ENCODE peak calls at places on chromosomes 12 and 14, in six cellular contexts. One of them, this sample, is unnamed. For H3K36me3 and H3K4me1, the result is how much of the 10 kb centered on the place peaks cover.

GRCh38 chr14:104390221-104390931 is 189.2 kb upstream of the C14orf180 start:
- DNase-seq in fibroblast of lung: no peak
- DNase-seq in NT2/D1: no peak
- DNase-seq in PC-3: no peak
- DNase-seq in colonic mucosa: peak
- DNase-seq in mesenchymal stem cell: no peak
- DNase-seq in this sample: no peak

GRCh38 chr12:19273482-19274330 is 144.2 kb downstream of the PLEKHA5 start:
- DNase-seq in NT2/D1: no peak
- DNase-seq in mesenchymal stem cell: peak
- DNase-seq in PC-3: peak
- DNase-seq in colonic mucosa: peak
- DNase-seq in fibroblast of lung: peak
- DNase-seq in this sample: peak

GRCh38 chr12:46265734-46266133 is 3.1 kb downstream of the SLC38A1 start:
- DNase-seq in colonic mucosa: no peak
- DNase-seq in fibroblast of lung: no peak
- DNase-seq in PC-3: no peak
- DNase-seq in mesenchymal stem cell: no peak
- DNase-seq in NT2/D1: no peak
- DNase-seq in this sample: no peak

GRCh38 chr14:95489163-95489887 is 27.1 kb downstream of the SYNE3 start:
- DNase-seq in fibroblast of lung: no peak
- DNase-seq in PC-3: no peak
- DNase-seq in colonic mucosa: no peak
- DNase-seq in NT2/D1: no peak
- DNase-seq in mesenchymal stem cell: no peak
- DNase-seq in this sample: no peak

GRCh38 chr12:49515266-49515665 is 23.6 kb upstream of the KCNH3 start:
- DNase-seq in colonic mucosa: no peak
- DNase-seq in PC-3: peak
- DNase-seq in fibroblast of lung: peak
- DNase-seq in NT2/D1: no peak
- DNase-seq in mesenchymal stem cell: peak
- DNase-seq in this sample: peak

GRCh38 chr12:19778822-19779221 is 339.5 kb downstream of the AEBP2 start:
- DNase-seq in colonic mucosa: no peak
- DNase-seq in NT2/D1: no peak
- DNase-seq in mesenchymal stem cell: no peak
- DNase-seq in PC-3: no peak
- DNase-seq in fibroblast of lung: no peak
- DNase-seq in this sample: no peak

GRCh38 chr12:102957339-102958050 is at the start of gene ASCL1:
- DNase-seq in mesenchymal stem cell: peak
- DNase-seq in colonic mucosa: no peak
- DNase-seq in PC-3: no peak
- DNase-seq in NT2/D1: no peak
- DNase-seq in fibroblast of lung: peak
- DNase-seq in this sample: peak

GRCh38 chr12:111410229-111411186 is 4.8 kb downstream of the SH2B3 start:
- DNase-seq in NT2/D1: no peak
- DNase-seq in mesenchymal stem cell: peak
- DNase-seq in fibroblast of lung: peak
- DNase-seq in PC-3: no peak
- DNase-seq in colonic mucosa: no peak
- DNase-seq in this sample: no peak

GRCh38 chr12:47754881-47755280 is 3.8 kb downstream of the RAPGEF3 start:
- DNase-seq in colonic mucosa: peak
- DNase-seq in NT2/D1: no peak
- DNase-seq in mesenchymal stem cell: no peak
- DNase-seq in PC-3: peak
- DNase-seq in fibroblast of lung: no peak
- DNase-seq in this sample: no peak

GRCh38 chr14:20626274-20626673 is 15.2 kb downstream of the OR6S1 start:
- DNase-seq in mesenchymal stem cell: no peak
- DNase-seq in PC-3: no peak
- DNase-seq in NT2/D1: no peak
- DNase-seq in fibroblast of lung: no peak
- DNase-seq in colonic mucosa: no peak
- DNase-seq in this sample: no peak

GRCh38 chr12:91792597-91792996 is 353.0 kb downstream of the BTG1 start:
- DNase-seq in fibroblast of lung: no peak
- DNase-seq in mesenchymal stem cell: no peak
- DNase-seq in PC-3: no peak
- DNase-seq in NT2/D1: no peak
- DNase-seq in colonic mucosa: no peak
- DNase-seq in this sample: no peak

GRCh38 chr12:59193476-59194050 is 273.3 kb upstream of the LRIG3 start:
- DNase-seq in NT2/D1: no peak
- DNase-seq in colonic mucosa: no peak
- DNase-seq in PC-3: peak
- DNase-seq in mesenchymal stem cell: no peak
- DNase-seq in fibroblast of lung: no peak
- DNase-seq in this sample: no peak

GRCh38 chr12:21509768-21510167 is 8.2 kb downstream of the GOLT1B start:
- DNase-seq in mesenchymal stem cell: no peak
- DNase-seq in PC-3: no peak
- DNase-seq in NT2/D1: no peak
- DNase-seq in fibroblast of lung: no peak
- DNase-seq in colonic mucosa: no peak
- DNase-seq in this sample: no peak
- H3K36me3 ChIP-seq in mesenchymal stem cell: under half
- H3K36me3 ChIP-seq in PC-3: under half
- H3K36me3 ChIP-seq in NT2/D1: half or more
- H3K36me3 ChIP-seq in fibroblast of lung: under half
- H3K36me3 ChIP-seq in colonic mucosa: under half
- H3K36me3 ChIP-seq in this sample: under half

DNA sequence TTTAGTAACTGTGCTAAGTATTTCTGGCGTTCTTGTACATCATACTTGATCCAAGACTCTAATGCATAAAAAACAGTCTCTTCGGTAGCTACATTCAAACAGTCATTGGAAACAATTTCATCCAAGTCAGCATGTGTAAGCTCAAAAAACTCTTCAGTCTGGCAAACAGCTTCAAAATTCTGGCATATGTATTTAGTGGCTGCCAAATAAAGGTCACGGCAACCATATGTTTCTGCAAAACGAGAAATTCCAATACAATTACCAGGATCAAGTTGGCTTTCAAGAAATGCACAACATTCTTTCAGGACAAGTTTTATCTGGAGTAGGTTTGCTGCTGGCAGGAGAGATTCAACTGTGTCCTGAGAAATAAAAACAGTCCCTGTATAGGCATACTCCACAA is 16.5 kb downstream of the KLHL28 start:
- DNase-seq in fibroblast of lung: peak
- DNase-seq in NT2/D1: no peak
- DNase-seq in PC-3: no peak
- DNase-seq in mesenchymal stem cell: no peak
- DNase-seq in colonic mucosa: no peak
- DNase-seq in this sample: peak
- H3K9ac ChIP-seq in fibroblast of lung: no peak
- H3K9ac ChIP-seq in NT2/D1: no peak
- H3K9ac ChIP-seq in PC-3: no peak
- H3K9ac ChIP-seq in mesenchymal stem cell: peak
- H3K9ac ChIP-seq in colonic mucosa: no peak
- H3K9ac ChIP-seq in this sample: no peak

DNA sequence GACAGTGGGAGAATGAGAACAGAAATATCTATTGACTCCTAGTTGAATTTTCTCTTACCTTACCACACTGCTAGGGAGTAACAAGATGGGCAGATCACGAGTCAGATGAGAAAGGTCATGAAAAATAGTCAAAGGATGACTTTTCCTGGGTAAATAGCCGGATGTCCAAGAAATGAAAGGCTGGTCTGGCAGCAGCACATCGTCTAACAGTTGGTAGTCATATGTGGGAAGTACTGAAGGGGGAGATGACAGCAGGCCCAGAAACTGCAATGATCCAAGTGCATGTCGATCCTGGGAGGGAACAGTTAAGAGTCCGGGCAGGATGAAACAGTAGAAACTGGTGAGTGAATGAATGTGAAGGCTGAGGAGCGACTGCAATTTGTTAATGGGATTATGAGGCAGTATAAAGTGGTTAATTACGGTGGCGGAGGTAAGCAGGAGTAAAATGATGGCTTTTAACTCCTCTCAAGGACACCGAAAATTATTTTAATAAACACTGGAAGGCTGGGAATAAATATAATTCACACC is 1.2 kb upstream of the ERC1 start:
- DNase-seq in NT2/D1: no peak
- DNase-seq in colonic mucosa: peak
- DNase-seq in mesenchymal stem cell: peak
- DNase-seq in fibroblast of lung: peak
- DNase-seq in PC-3: peak
- DNase-seq in this sample: peak
- H3K4me1 ChIP-seq in NT2/D1: under half
- H3K4me1 ChIP-seq in colonic mucosa: under half
- H3K4me1 ChIP-seq in mesenchymal stem cell: under half
- H3K4me1 ChIP-seq in fibroblast of lung: under half
- H3K4me1 ChIP-seq in PC-3: under half
- H3K4me1 ChIP-seq in this sample: under half

GRCh38 chr12:2307550-2307949 is 254.8 kb downstream of the CACNA1C start:
- DNase-seq in PC-3: no peak
- DNase-seq in mesenchymal stem cell: no peak
- DNase-seq in fibroblast of lung: no peak
- DNase-seq in colonic mucosa: no peak
- DNase-seq in NT2/D1: peak
- DNase-seq in this sample: no peak

GRCh38 chr12:2306012-2306411 is 253.2 kb downstream of the CACNA1C start:
- DNase-seq in PC-3: no peak
- DNase-seq in mesenchymal stem cell: no peak
- DNase-seq in NT2/D1: peak
- DNase-seq in fibroblast of lung: peak
- DNase-seq in colonic mucosa: no peak
- DNase-seq in this sample: peak

GRCh38 chr12:2309647-2310046 is 256.9 kb downstream of the CACNA1C start:
- DNase-seq in fibroblast of lung: no peak
- DNase-seq in PC-3: no peak
- DNase-seq in colonic mucosa: no peak
- DNase-seq in NT2/D1: no peak
- DNase-seq in mesenchymal stem cell: no peak
- DNase-seq in this sample: no peak

GRCh38 chr12:2302711-2303255 is 250.0 kb downstream of the CACNA1C start:
- DNase-seq in mesenchymal stem cell: no peak
- DNase-seq in PC-3: no peak
- DNase-seq in colonic mucosa: no peak
- DNase-seq in fibroblast of lung: no peak
- DNase-seq in NT2/D1: no peak
- DNase-seq in this sample: no peak

GRCh38 chr12:2306686-2307249 is 254.0 kb downstream of the CACNA1C start:
- DNase-seq in fibroblast of lung: no peak
- DNase-seq in mesenchymal stem cell: no peak
- DNase-seq in colonic mucosa: no peak
- DNase-seq in PC-3: no peak
- DNase-seq in NT2/D1: peak
- DNase-seq in this sample: no peak
- H3K36me3 ChIP-seq in fibroblast of lung: under half
- H3K36me3 ChIP-seq in mesenchymal stem cell: under half
- H3K36me3 ChIP-seq in colonic mucosa: under half
- H3K36me3 ChIP-seq in PC-3: under half
- H3K36me3 ChIP-seq in NT2/D1: under half
- H3K36me3 ChIP-seq in this sample: under half

GRCh38 chr12:113899844-113900471 is 66.2 kb downstream of the RBM19 start:
- DNase-seq in NT2/D1: no peak
- DNase-seq in mesenchymal stem cell: no peak
- DNase-seq in fibroblast of lung: no peak
- DNase-seq in colonic mucosa: no peak
- DNase-seq in PC-3: no peak
- DNase-seq in this sample: no peak
- H3K9ac ChIP-seq in NT2/D1: no peak
- H3K9ac ChIP-seq in mesenchymal stem cell: no peak
- H3K9ac ChIP-seq in fibroblast of lung: no peak
- H3K9ac ChIP-seq in colonic mucosa: no peak
- H3K9ac ChIP-seq in PC-3: no peak
- H3K9ac ChIP-seq in this sample: no peak

GRCh38 chr12:75708829-75709228 is 197.4 kb upstream of the KRR1 start:
- DNase-seq in PC-3: no peak
- DNase-seq in mesenchymal stem cell: no peak
- DNase-seq in colonic mucosa: no peak
- DNase-seq in fibroblast of lung: no peak
- DNase-seq in NT2/D1: no peak
- DNase-seq in this sample: no peak
- H3K4me1 ChIP-seq in PC-3: under half
- H3K4me1 ChIP-seq in mesenchymal stem cell: under half
- H3K4me1 ChIP-seq in colonic mucosa: under half
- H3K4me1 ChIP-seq in fibroblast of lung: under half
- H3K4me1 ChIP-seq in NT2/D1: under half
- H3K4me1 ChIP-seq in this sample: under half

DNA sequence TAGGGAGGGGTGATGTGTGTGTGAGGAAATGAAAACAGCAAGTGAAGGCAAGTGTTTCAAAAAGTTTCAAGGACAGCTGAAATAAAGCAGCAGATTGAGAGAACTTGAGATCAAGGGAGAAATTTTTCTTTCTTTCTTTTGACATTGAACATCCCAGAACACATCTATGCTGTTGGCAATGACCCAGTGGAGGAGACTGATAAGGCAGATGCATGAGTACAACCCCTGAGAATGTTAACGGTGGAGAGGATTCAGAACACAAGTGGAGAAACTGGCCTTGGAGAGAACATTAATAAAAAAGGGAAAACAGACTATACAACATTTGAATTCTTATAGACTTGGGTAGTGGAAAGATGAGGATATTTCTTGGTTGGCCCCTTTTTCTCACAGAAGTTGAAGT is 2.9 kb downstream of the LLPH start:
- DNase-seq in PC-3: no peak
- DNase-seq in NT2/D1: no peak
- DNase-seq in fibroblast of lung: peak
- DNase-seq in colonic mucosa: no peak
- DNase-seq in mesenchymal stem cell: peak
- DNase-seq in this sample: peak
- H3K36me3 ChIP-seq in PC-3: under half
- H3K36me3 ChIP-seq in NT2/D1: under half
- H3K36me3 ChIP-seq in fibroblast of lung: under half
- H3K36me3 ChIP-seq in colonic mucosa: under half
- H3K36me3 ChIP-seq in mesenchymal stem cell: under half
- H3K36me3 ChIP-seq in this sample: under half

DNA sequence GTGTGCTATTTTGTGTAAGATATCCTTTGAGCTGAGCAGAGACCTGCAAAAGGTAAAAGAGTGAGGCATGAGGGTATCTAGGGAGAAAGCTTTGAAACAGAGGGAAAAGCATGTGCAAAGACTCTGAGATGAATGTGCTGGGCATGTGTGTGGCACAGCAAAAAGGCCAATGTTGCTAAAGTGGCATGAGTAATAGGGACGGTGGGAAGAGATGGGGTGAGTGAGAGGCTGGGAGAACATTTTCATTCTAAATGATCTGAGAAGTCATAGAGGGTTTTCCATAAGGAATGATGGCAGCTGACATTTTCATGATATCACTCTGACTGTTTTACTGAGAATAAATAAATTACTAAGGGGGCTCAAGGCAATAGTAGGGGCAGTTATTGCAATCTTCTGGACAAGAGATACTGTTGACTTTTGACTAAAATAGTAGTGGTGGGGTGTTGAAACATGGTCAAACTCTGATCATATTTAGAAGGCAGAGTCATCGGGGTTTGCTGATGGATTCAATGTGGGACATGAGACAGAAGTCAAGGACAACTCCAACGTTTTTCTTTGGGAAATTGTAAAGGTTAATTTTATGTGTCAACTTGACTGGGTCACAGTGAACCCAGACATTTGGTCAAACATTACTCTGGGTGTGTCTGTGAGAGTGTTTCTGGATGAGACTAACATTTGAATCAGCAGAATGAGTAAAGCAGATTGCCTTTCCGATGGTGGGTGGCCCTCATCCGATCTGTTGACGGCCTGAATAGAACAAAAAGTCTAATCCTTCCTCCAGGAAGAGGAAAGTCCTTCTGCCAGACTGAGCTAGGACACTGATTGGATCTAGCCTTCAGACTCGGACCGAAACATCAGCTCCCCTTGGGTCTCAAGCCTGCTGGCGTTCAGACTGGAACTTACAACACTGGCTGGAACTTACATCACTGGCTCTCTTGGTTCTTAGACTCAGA is 193.9 kb upstream of the PLXNC1 start:
- DNase-seq in NT2/D1: no peak
- DNase-seq in colonic mucosa: no peak
- DNase-seq in fibroblast of lung: no peak
- DNase-seq in mesenchymal stem cell: no peak
- DNase-seq in PC-3: no peak
- DNase-seq in this sample: no peak
- H3K9ac ChIP-seq in NT2/D1: no peak
- H3K9ac ChIP-seq in colonic mucosa: no peak
- H3K9ac ChIP-seq in fibroblast of lung: no peak
- H3K9ac ChIP-seq in mesenchymal stem cell: peak
- H3K9ac ChIP-seq in PC-3: no peak
- H3K9ac ChIP-seq in this sample: no peak

This sample was measured in astrocyte.